ENCODE peak calls at places on chromosomes 6 and 20, in seven cellular contexts. C is mucosa of descending colon; M is PC-3; V is CD4-positive, alpha-beta memory T cell; T is cardiac muscle cell; Y is right atrium auricular region; J is adipocyte. G is an unnamed sample. For H3K4me1, the result is how much of the 10 kb centered on the place peaks cover.

GRCh38 chr20:16472045-16472872 is 101.0 kb downstream of the KIF16B start:
- DNase-seq in V (no peak), Y (no peak), C (no peak), T (peak), M (peak), J (peak), G (peak)

GRCh38 chr20:17854307-17854903 is 114.2 kb downstream of the SNX5 start:
- DNase-seq in M (peak), T (peak), Y (no peak), V (no peak), C (peak), J (peak), G (no peak)

GRCh38 chr6:6224933-6225486 is 95.5 kb downstream of the F13A1 start:
- DNase-seq in M (peak), T (no peak), J (no peak), V (no peak), C (no peak), Y (no peak), G (no peak)

GRCh38 chr6:32177788-32178546 is at the start of gene RNF5:
- DNase-seq in C (peak), T (peak), V (peak), M (peak), J (peak), Y (peak), G (peak)

GRCh38 chr6:22189946-22190345 is 106.9 kb downstream of the PRL start:
- DNase-seq in C (no peak), Y (no peak), M (no peak), V (no peak), T (no peak), J (no peak), G (no peak)

GRCh38 chr6:110589865-110590513 is 113.6 kb upstream of the SLC22A16 start:
- DNase-seq in J (no peak), T (no peak), Y (no peak), V (no peak), M (no peak), C (no peak), G (no peak)

GRCh38 chr6:12709116-12709515 is 7.5 kb upstream of the PHACTR1 start:
- DNase-seq in T (peak), J (peak), V (no peak), M (no peak), C (no peak), Y (no peak), G (no peak)

GRCh38 chr6:33578588-33579011 is 1.5 kb downstream of the BAK1 start:
- DNase-seq in T (no peak), V (peak), C (peak), M (no peak), Y (no peak), J (no peak), G (no peak)

GRCh38 chr6:27275025-27275956 is 27.8 kb downstream of the PRSS16 start:
- DNase-seq in V (no peak), Y (no peak), T (no peak), M (peak), C (no peak), J (peak), G (no peak)

GRCh38 chr20:58628491-58629212 is 22.4 kb upstream of the STX16 start:
- DNase-seq in J (no peak), V (no peak), M (no peak), C (no peak), T (no peak), Y (no peak), G (no peak)

GRCh38 chr6:107062691-107063090 is 34.7 kb downstream of the MTRES1 start:
- DNase-seq in Y (no peak), C (no peak), V (no peak), M (no peak), J (no peak), T (no peak), G (no peak)

GRCh38 chr20:45402946-45403345 is 5.1 kb upstream of the DBNDD2 start:
- DNase-seq in V (no peak), Y (no peak), C (no peak), M (peak), T (no peak), J (peak), G (peak)

DNA sequence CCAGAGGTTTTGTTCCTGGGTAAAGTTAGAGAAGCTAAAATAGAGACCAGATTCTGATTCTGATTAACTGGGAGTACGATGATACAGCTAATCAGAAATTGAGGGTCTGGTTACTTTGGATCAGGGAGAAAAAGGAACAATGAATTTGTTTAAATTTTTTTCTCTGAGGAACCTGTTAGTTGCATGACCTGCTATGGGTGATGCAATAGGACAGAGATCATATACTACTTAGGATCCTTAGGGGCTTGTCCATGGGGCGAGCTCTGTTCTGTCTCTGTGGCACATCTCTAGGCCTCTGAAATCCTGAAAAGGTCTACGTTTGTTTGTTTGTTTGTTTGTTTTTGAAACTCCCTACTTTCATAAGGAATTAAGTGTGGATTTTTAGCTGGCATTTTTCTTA is 166.1 kb upstream of the LAMP5 start:
- DNase-seq in M (no peak), J (no peak), T (no peak), Y (no peak), C (no peak), V (no peak), G (no peak)
- H3K4me1 ChIP-seq in M (under half), J (under half), T (under half), Y (under half), C (under half), V (under half), G (under half)

GRCh38 chr6:46376562-46376969 is 114.7 kb downstream of the RCAN2 start:
- DNase-seq in M (no peak), C (no peak), Y (no peak), T (no peak), J (no peak), V (no peak), G (no peak)

GRCh38 chr6:46378161-46378881 is 112.9 kb downstream of the RCAN2 start:
- DNase-seq in C (no peak), T (no peak), Y (no peak), M (no peak), J (no peak), V (no peak), G (no peak)

GRCh38 chr6:46378882-46379405 is 112.3 kb downstream of the RCAN2 start:
- DNase-seq in C (no peak), V (no peak), Y (no peak), J (no peak), T (no peak), M (no peak), G (no peak)

GRCh38 chr6:46380152-46380807 is 111.0 kb downstream of the RCAN2 start:
- DNase-seq in T (no peak), V (no peak), J (no peak), M (no peak), Y (no peak), C (no peak), G (no peak)

DNA sequence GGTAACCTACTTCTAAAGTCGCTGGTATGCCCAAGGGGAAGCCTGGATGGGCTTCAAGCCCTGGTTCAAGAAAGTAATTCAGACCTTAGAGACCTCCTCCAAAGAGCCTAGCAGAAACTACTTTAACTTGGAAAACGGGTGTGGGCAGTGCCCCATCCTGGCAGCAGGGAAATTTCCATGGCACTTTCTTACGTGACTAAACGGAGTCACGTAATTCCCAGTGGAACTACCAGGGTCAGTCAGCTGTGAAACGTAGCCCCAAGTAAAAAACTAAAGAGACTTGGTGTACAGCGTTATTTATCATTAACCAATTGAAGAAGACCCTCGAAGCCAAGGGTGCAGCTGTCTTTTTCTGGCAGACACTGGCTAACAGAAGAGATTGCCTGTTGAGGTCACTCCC is 114.0 kb downstream of the RCAN2 start:
- DNase-seq in J (no peak), C (no peak), V (no peak), Y (no peak), M (no peak), T (no peak), G (no peak)
- H3K4me1 ChIP-seq in J (under half), C (under half), V (under half), Y (under half), M (under half), T (under half), G (under half)

GRCh38 chr6:167663784-167664432 is 162.8 kb upstream of the AFDN start:
- DNase-seq in M (no peak), V (no peak), C (peak), J (no peak), T (no peak), Y (no peak), G (no peak)
- H3K4me1 ChIP-seq in M (under half), V (under half), C (under half), J (under half), T (under half), Y (under half), G (under half)

GRCh38 chr6:149473080-149474052 is 11.4 kb downstream of the ZC3H12D start:
- DNase-seq in V (peak), M (no peak), C (peak), T (peak), J (no peak), Y (no peak), G (peak)
- H3K4me1 ChIP-seq in V (half or more), M (under half), C (under half), T (under half), J (under half), Y (under half), G (under half)

GRCh38 chr6:144349690-144350132 is 64.6 kb downstream of the UTRN start:
- DNase-seq in V (no peak), Y (no peak), C (no peak), T (peak), J (peak), M (peak), G (peak)

GRCh38 chr6:144347933-144348332 is 62.8 kb downstream of the UTRN start:
- DNase-seq in J (no peak), Y (no peak), C (no peak), M (no peak), V (no peak), T (no peak), G (no peak)

GRCh38 chr6:144346719-144347446 is 61.7 kb downstream of the UTRN start:
- DNase-seq in T (peak), V (no peak), C (no peak), J (peak), M (peak), Y (no peak), G (peak)

GRCh38 chr6:144345451-144345850 is 60.3 kb downstream of the UTRN start:
- DNase-seq in Y (no peak), V (no peak), M (no peak), T (no peak), C (no peak), J (no peak), G (no peak)

DNA sequence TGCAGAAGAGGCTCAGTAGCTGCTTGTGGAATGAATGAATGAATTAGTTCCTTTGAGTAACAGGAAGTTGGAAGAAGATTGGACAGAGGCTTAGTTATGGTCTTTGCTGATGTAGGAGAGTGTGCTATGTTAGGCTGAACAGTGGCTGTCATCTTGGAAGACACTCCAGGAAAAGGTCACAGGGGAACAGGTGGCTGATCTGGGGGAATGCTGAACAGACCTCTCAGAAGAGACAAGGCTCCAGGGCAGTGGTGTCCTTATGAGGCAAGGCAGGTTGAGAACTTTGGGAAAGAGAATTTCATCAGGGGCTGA is 62.3 kb downstream of the UTRN start:
- DNase-seq in V (no peak), T (no peak), C (no peak), M (no peak), Y (no peak), J (no peak), G (no peak)
- H3K4me1 ChIP-seq in V (half or more), T (under half), C (under half), M (under half), Y (under half), J (under half), G (half or more)

GRCh38 chr20:34017610-34018009 is 23.9 kb downstream of the RALY start:
- DNase-seq in Y (no peak), T (peak), M (peak), C (no peak), V (no peak), J (peak), G (peak)
- H3K4me1 ChIP-seq in Y (under half), T (under half), M (under half), C (under half), V (half or more), J (under half), G (under half)

GRCh38 chr6:14719273-14719672 is 526.6 kb upstream of the JARID2 start:
- DNase-seq in V (no peak), J (no peak), Y (no peak), T (no peak), C (no peak), M (no peak), G (no peak)

GRCh38 chr6:14722704-14723103 is 523.2 kb upstream of the JARID2 start:
- DNase-seq in Y (no peak), V (no peak), J (no peak), C (no peak), M (no peak), T (no peak), G (no peak)

GRCh38 chr6:14722001-14722567 is 523.8 kb upstream of the JARID2 start:
- DNase-seq in V (no peak), C (no peak), Y (no peak), M (no peak), T (no peak), J (no peak), G (no peak)

GRCh38 chr6:14720411-14721102 is 525.3 kb upstream of the JARID2 start:
- DNase-seq in T (no peak), J (no peak), Y (no peak), C (no peak), V (no peak), M (no peak), G (no peak)

GRCh38 chr6:14721103-14721758 is 524.6 kb upstream of the JARID2 start:
- DNase-seq in M (no peak), T (peak), J (peak), Y (no peak), V (peak), C (no peak), G (no peak)
- H3K4me1 ChIP-seq in M (under half), T (under half), J (under half), Y (under half), V (half or more), C (under half), G (under half)

DNA sequence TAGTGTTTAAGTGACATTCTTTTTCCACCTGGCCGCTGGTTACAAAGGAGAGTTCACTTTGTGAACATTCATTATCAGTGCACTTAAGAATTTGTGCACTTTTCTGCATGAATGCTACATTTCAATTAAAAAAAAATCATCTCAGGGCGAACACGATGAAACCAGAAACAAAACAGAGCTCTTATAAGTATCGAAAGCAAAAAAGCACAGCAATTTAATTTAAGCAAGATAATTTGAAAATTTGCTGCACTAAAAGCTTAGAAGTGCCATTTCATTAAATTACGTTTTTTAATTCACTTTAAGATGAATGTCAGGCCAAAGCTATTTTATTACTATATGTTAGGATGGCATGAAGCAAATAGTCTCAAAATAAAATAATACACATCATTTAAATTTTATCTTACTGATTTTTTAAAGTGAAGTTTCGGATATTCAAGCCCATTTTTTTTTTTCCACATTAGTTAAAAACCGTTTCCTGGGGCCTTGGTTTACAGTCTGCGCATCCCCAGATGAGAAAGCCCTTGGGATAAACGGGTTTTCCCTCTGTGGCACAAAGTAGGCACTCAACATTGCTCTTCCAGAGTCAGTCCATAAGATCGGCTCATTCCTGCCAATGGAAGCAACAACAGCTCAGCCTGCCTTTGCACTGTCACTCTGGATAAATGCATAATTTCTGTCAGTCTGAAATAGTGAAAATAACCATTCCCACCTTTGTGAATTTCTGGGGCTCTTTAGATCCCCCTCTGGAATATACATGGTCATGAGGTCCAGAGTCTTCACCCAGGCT is 80.1 kb downstream of the FYN start:
- DNase-seq in C (no peak), T (no peak), V (no peak), Y (no peak), M (no peak), J (no peak), G (no peak)
- H3K4me1 ChIP-seq in C (under half), T (under half), V (half or more), Y (under half), M (under half), J (under half), G (under half)

DNA sequence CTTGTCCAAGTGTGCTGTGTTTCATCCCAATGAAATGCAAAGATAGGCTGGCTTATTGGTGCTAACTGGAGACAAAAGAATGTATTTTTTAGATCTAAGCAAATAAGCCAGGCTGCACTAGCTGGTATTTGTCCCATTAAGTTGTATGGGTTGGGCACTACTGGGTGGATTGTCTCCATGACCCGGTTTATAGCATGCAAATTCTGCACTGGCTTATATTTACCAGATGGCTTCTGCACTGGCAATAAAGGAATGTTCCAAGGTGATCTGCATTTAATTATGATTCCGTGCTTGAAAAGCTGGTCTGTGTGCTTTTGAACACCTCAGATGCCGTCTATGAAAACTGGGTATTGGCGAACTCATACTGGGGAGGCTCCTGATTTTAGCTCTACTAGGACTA is 61.4 kb upstream of the MOCS1 start:
- DNase-seq in C (no peak), V (no peak), T (no peak), J (no peak), M (no peak), Y (no peak), G (no peak)
- H3K4me1 ChIP-seq in C (under half), V (under half), T (under half), J (under half), M (under half), Y (under half), G (under half)

DNA sequence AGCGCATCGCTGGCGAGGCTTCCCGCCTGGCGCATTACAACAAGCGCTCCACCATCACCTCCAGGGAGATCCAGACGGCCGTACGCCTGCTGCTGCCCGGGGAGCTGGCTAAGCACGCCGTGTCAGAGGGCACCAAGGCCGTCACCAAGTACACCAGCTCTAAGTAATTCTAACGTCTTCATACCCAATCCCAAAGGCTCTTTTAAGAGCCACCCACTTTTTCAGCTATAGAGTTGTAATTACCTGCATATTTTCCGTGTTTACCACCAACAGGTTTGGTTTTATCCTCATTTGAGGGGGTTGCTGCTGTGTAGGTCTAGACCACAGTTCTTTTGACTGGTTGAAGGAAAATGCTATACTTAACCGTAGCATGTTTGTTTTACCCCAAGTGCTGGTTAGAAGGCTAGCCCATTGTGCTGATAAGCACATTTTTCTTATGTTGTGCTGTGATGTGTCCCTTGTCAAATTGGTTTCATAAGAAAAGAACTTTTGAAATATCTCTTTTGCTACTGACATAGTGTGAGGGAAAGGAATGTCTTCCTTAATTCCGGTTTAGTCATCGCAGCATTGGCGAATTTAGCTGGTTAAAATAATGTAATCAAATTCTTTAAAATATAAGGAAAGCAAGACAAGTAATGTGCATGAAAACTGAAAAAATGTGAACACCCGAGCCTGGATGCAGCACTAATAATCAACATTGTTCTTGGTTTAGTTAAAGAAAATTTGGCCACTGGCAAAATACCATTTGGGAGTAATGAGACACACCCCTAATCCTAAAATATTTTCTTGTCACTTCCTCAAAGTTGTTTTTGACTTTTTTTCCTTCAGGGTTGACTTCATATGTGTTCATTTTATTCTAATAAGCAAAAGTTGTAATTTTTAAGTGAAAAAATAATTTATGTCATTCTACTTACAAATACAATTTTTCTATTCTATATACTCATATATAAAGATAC is 112.8 kb downstream of the HFE start:
- DNase-seq in T (peak), Y (no peak), M (peak), C (no peak), V (no peak), J (peak), G (peak)
- H3K4me1 ChIP-seq in T (under half), Y (under half), M (under half), C (under half), V (under half), J (under half), G (under half)